ENCODE peak calls at places on chromosomes 16 and 17, in five cellular contexts. J is GM23338, F is GM23248, W is neural progenitor cell, V is PC-3. Q is an unnamed sample. For H3F3A and H4K20me1, the result is how much of the 10 kb centered on the place peaks cover.

GRCh38 chr16:54390095-54390494 is 103.5 kb upstream of the IRX3 start:
- DNase-seq in V (no peak), J (no peak), W (no peak), F (no peak), Q (no peak)

GRCh38 chr17:42373896-42374295 is 14.3 kb downstream of the STAT3 start:
- DNase-seq in W (no peak), J (no peak), F (no peak), V (no peak), Q (no peak)

GRCh38 chr16:71882505-71883192 is 1.3 kb downstream of the ZNF821 start:
- DNase-seq in W (peak), V (peak), J (peak), F (peak), Q (peak)

GRCh38 chr17:15233022-15233805 is 31.9 kb downstream of the PMP22 start:
- DNase-seq in J (peak), F (peak), V (peak), W (peak), Q (no peak)

GRCh38 chr17:81930142-81931125 is 2.9 kb upstream of the MAFG start:
- DNase-seq in V (peak), J (no peak), W (peak), F (peak), Q (no peak)

GRCh38 chr17:16007439-16007838 is 7.8 kb downstream of the TTC19 start:
- DNase-seq in F (no peak), W (no peak), J (no peak), V (no peak), Q (no peak)

GRCh38 chr17:75270218-75270965 is 639 bp downstream of the MIF4GD start:
- DNase-seq in F (peak), V (peak), J (peak), W (peak), Q (peak)

GRCh38 chr17:71084219-71084618 is 914.9 kb downstream of the KCNJ2 start:
- DNase-seq in J (peak), F (peak), V (peak), W (peak), Q (peak)

GRCh38 chr16:87856796-87857228 is 12.5 kb downstream of the SLC7A5 start:
- DNase-seq in J (no peak), W (no peak), V (no peak), F (no peak), Q (no peak)

GRCh38 chr17:31052187-31052889 is 42.4 kb upstream of the NF1 start:
- DNase-seq in V (peak), J (no peak), W (no peak), F (peak), Q (no peak)

GRCh38 chr17:42431758-42432161 is 8.7 kb upstream of the CAVIN1 start:
- DNase-seq in V (no peak), W (no peak), F (no peak), J (peak), Q (no peak)

GRCh38 chr16:84278968-84279367 is 15.7 kb upstream of the WFDC1 start:
- DNase-seq in J (peak), V (no peak), W (peak), F (no peak), Q (no peak)

GRCh38 chr17:17525331-17525730 is 29.1 kb upstream of the RASD1 start:
- DNase-seq in F (no peak), W (no peak), J (no peak), V (no peak), Q (no peak)

GRCh38 chr17:36511216-36511615 is 23.5 kb downstream of the MYO19 start:
- DNase-seq in J (no peak), F (no peak), V (no peak), W (no peak), Q (no peak)

GRCh38 chr17:63840591-63841349 is 1.7 kb downstream of the SMARCD2 start:
- DNase-seq in V (no peak), J (no peak), F (peak), W (no peak), Q (no peak)

GRCh38 chr17:45283711-45284110 is 21.8 kb upstream of the SPATA32 start:
- DNase-seq in F (no peak), V (no peak), J (no peak), W (no peak), Q (no peak)

GRCh38 chr17:45284176-45285140 is 22.6 kb upstream of the SPATA32 start:
- DNase-seq in V (peak), W (peak), F (no peak), J (peak), Q (peak)

GRCh38 chr17:45286286-45286685 is 24.4 kb upstream of the SPATA32 start:
- DNase-seq in J (no peak), V (no peak), W (no peak), F (no peak), Q (no peak)

GRCh38 chr17:45279898-45280297 is 18.0 kb upstream of the SPATA32 start:
- DNase-seq in J (no peak), F (no peak), V (no peak), W (no peak), Q (no peak)

GRCh38 chr17:45282683-45283644 is 21.1 kb upstream of the SPATA32 start:
- DNase-seq in W (no peak), V (no peak), F (peak), J (no peak), Q (no peak)
- H3F3A ChIP-seq in W (under half), V (under half), F (under half), J (under half), Q (under half)

GRCh38 chr17:9470171-9470570 is 105.4 kb downstream of the STX8 start:
- DNase-seq in F (peak), V (no peak), W (no peak), J (no peak), Q (peak)

GRCh38 chr17:9467518-9467917 is 108.1 kb downstream of the STX8 start:
- DNase-seq in V (no peak), F (peak), W (peak), J (peak), Q (no peak)

GRCh38 chr17:9468532-9468931 is 107.1 kb downstream of the STX8 start:
- DNase-seq in J (no peak), V (no peak), F (no peak), W (no peak), Q (no peak)

GRCh38 chr17:9468937-9469336 is 106.7 kb downstream of the STX8 start:
- DNase-seq in F (no peak), W (no peak), J (no peak), V (no peak), Q (no peak)

DNA sequence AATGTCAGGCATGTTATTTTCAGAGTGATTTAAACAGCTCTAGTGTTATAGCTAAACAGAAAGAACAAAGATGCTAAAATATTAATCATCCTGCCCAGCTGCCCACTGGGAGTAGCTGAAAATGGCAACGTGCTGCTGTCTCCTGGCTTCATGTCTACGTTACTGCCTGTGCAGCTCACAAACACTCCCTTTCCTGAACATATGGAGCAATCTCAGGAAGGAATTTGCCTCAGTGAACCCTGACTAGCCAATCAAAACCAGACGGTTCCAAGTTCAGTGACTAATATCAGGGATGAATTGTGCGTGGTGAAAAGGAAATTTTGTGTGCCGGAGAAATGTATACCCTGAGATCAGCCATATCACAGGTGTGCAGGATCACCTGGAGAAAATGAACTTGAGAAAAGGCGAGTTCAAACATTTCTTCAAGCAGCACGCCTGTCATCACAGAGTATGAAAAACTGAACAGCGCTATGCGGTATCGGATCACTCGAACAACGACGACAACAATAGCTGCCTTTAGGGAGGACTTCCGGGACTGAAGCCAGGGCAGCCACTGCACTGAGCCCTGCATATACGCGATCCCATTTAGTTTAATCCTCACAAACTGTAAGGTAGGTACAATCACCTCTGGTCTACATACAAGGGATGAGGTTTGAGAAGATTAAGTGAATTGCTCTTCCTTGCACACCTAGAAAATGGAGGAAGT is 110.3 kb downstream of the STX8 start:
- DNase-seq in J (no peak), V (no peak), W (no peak), F (peak), Q (no peak)
- H3K4me3 ChIP-seq in J (no peak), V (no peak), W (no peak), F (peak), Q (no peak)

DNA sequence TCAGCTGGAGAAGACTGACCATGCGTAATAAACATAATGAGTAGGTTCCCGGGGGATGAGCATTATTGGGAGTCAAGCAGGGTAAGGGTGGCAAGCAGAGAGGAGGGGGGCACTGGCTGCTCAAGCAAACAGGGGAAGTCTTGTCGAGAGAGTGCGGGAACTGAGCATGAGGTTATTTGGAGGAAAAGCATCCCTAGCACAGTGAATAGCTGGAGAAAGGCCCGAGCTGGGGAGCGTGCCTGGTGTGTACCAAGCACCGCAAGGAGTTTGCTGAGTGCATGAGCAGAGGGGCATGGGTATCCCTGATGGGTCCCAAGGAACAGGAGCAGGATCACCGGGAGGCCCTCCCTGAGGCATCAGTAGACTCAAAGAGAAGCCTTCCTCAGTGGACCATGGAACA is 17.2 kb downstream of the CYTH1 start:
- DNase-seq in W (no peak), V (no peak), J (no peak), F (no peak), Q (no peak)
- H4K20me1 ChIP-seq in W (under half), V (under half), J (under half), F (under half), Q (under half)

GRCh38 chr17:61504697-61505096 is 52.5 kb downstream of the TBX4 start:
- DNase-seq in W (no peak), V (peak), J (no peak), F (peak), Q (no peak)
- H3F3A ChIP-seq in W (under half), V (under half), J (under half), F (under half), Q (under half)

GRCh38 chr16:19068237-19068815 is 912 bp downstream of the COQ7 start:
- DNase-seq in V (no peak), W (no peak), F (no peak), J (no peak), Q (no peak)

GRCh38 chr16:19071811-19072777 is 4.7 kb downstream of the COQ7 start:
- DNase-seq in V (peak), W (peak), F (peak), J (peak), Q (peak)

GRCh38 chr16:19062706-19063105 is 4.7 kb upstream of the COQ7 start:
- DNase-seq in W (no peak), F (no peak), V (no peak), J (no peak), Q (no peak)

GRCh38 chr16:19067349-19068236 is at the start of gene COQ7:
- DNase-seq in V (peak), W (peak), J (peak), F (peak), Q (peak)

GRCh38 chr16:19066988-19067348 is 446 bp upstream of the COQ7 start:
- DNase-seq in V (no peak), W (no peak), J (no peak), F (no peak), Q (no peak)
- H3K4me3 ChIP-seq in V (peak), W (peak), J (peak), F (peak), Q (peak)